ENCODE peak calls at places on chromosomes 2 and 18, in four cellular contexts. C, K, V and E are unnamed samples.

GRCh38 chr2:144466637-144467036 is 53.3 kb downstream of the ZEB2 start:
- DNase-seq in K (no peak), V (no peak), C (no peak), E (no peak)

GRCh38 chr2:10058251-10059015 is 15.1 kb downstream of the KLF11 start:
- DNase-seq in C (no peak), K (no peak), V (no peak), E (no peak)

GRCh38 chr2:239344857-239345216 is 56.0 kb downstream of the HDAC4 start:
- DNase-seq in K (no peak), V (no peak), C (no peak), E (no peak)

GRCh38 chr2:228699400-228699799 is 517.9 kb upstream of the SPHKAP start:
- DNase-seq in V (no peak), K (no peak), C (no peak), E (no peak)

GRCh38 chr2:177808984-177809809 is 263.4 kb downstream of the PDE11A start:
- DNase-seq in K (no peak), V (no peak), C (no peak), E (no peak)

GRCh38 chr18:62784338-62784965 is 69.1 kb downstream of the PHLPP1 start:
- DNase-seq in K (no peak), V (no peak), C (no peak), E (no peak)

GRCh38 chr2:234771985-234772774 is 179.6 kb upstream of the SH3BP4 start:
- DNase-seq in K (no peak), C (no peak), V (no peak), E (no peak)

GRCh38 chr2:15883684-15884083 is 56.7 kb upstream of the MYCN start:
- DNase-seq in K (no peak), V (no peak), C (no peak), E (no peak)

GRCh38 chr2:229901819-229902218 is 20.0 kb downstream of the TRIP12 start:
- DNase-seq in C (no peak), K (no peak), V (no peak), E (no peak)

GRCh38 chr18:68397241-68398035 is 317.5 kb downstream of the TMX3 start:
- DNase-seq in V (no peak), K (no peak), C (no peak), E (no peak)

GRCh38 chr2:23452853-23453420 is 68.0 kb downstream of the KLHL29 start:
- DNase-seq in K (no peak), C (peak), V (peak), E (no peak)

GRCh38 chr2:38535745-38536506 is 66.8 kb downstream of the HNRNPLL start:
- DNase-seq in V (no peak), K (peak), C (peak), E (no peak)

GRCh38 chr18:51980101-51980500 is 359.9 kb upstream of the DCC start:
- DNase-seq in V (no peak), C (no peak), K (no peak), E (no peak)